ENCODE peak calls at places on chromosomes 16 and 17, in ten cellular contexts. U, G, D, W, R, T, F, Z, O and V are unnamed samples.

GRCh38 chr17:50359005-50359699 is 13.2 kb downstream of the XYLT2 start:
- DNase-seq in U (peak; percentile 40), G (peak; percentile 85), D (no peak), W (no peak), R (no peak), T (no peak), F (no peak), Z (no peak), O (peak; percentile 36), V (no peak)

GRCh38 chr17:35871415-35871814 is 2.7 kb upstream of the HEATR9 start:
- DNase-seq in U (no peak), G (no peak), D (no peak), W (no peak), R (no peak), T (no peak), F (no peak), Z (no peak), O (no peak), V (peak; percentile 63)

GRCh38 chr16:12239953-12240485 is 263.5 kb downstream of the SNX29 start:
- DNase-seq in U (no peak), G (no peak), D (no peak), W (no peak), R (no peak), T (no peak), F (no peak), Z (no peak), O (peak; percentile 79), V (no peak)

GRCh38 chr17:7460850-7461660 is 16.2 kb downstream of the CHRNB1 start:
- DNase-seq in U (no peak), G (no peak), D (no peak), W (no peak), R (no peak), T (no peak), F (no peak), Z (no peak), O (no peak), V (no peak)

GRCh38 chr17:45110676-45111611 is 21.4 kb downstream of the PLCD3 start:
- DNase-seq in U (no peak), G (no peak), D (no peak), W (no peak), R (no peak), T (no peak), F (no peak), Z (peak; percentile 46), O (peak; percentile 45), V (no peak)

GRCh38 chr17:81049372-81049911 is 14.5 kb downstream of the BAIAP2 start:
- DNase-seq in U (no peak), G (no peak), D (no peak), W (no peak), R (no peak), T (no peak), F (no peak), Z (no peak), O (no peak), V (no peak)

GRCh38 chr16:75043175-75043937 is 44.5 kb downstream of the ZNRF1 start:
- DNase-seq in U (no peak), G (no peak), D (no peak), W (no peak), R (no peak), T (no peak), F (no peak), Z (no peak), O (peak; percentile 73), V (peak; percentile 18)

GRCh38 chr17:8326591-8327583 is 12.8 kb upstream of the ODF4 start:
- DNase-seq in U (peak; percentile 59), G (peak; percentile 37), D (peak; percentile 24), W (peak; percentile 2), R (no peak), T (peak; percentile 10), F (no peak), Z (no peak), O (peak; percentile 12), V (no peak)

GRCh38 chr17:42827472-42827871 is 3.4 kb upstream of the BECN1 start:
- DNase-seq in U (no peak), G (no peak), D (no peak), W (no peak), R (no peak), T (no peak), F (no peak), Z (no peak), O (no peak), V (no peak)

GRCh38 chr16:75385507-75386152 is 47.7 kb downstream of the CFDP1 start:
- DNase-seq in U (no peak), G (no peak), D (peak; percentile 85), W (no peak), R (no peak), T (no peak), F (no peak), Z (no peak), O (peak; percentile 95), V (no peak)

GRCh38 chr17:55735784-55736405 is 13.2 kb upstream of the TMEM100 start:
- DNase-seq in U (no peak), G (no peak), D (peak; percentile 63), W (no peak), R (no peak), T (peak; percentile 7), F (no peak), Z (no peak), O (peak; percentile 73), V (no peak)

GRCh38 chr17:57968456-57968855 is 13.2 kb upstream of the CUEDC1 start:
- DNase-seq in U (peak; percentile 25), G (no peak), D (no peak), W (no peak), R (no peak), T (no peak), F (no peak), Z (no peak), O (no peak), V (peak; percentile 8)

GRCh38 chr17:57062865-57063264 is 22.2 kb upstream of the AKAP1 start:
- DNase-seq in U (no peak), G (no peak), D (peak; percentile 21), W (no peak), R (no peak), T (no peak), F (no peak), Z (no peak), O (no peak), V (no peak)

GRCh38 chr17:82058230-82058854 is 6.6 kb downstream of the GPS1 start:
- DNase-seq in U (no peak), G (peak; percentile 42), D (no peak), W (no peak), R (no peak), T (peak; percentile 2), F (no peak), Z (no peak), O (no peak), V (no peak)

GRCh38 chr17:43341705-43342600 is 56.8 kb upstream of the ARL4D start:
- DNase-seq in U (no peak), G (no peak), D (peak; percentile 28), W (no peak), R (no peak), T (no peak), F (no peak), Z (no peak), O (peak; percentile 72), V (no peak)

GRCh38 chr17:61354895-61355294 is 44.7 kb upstream of the TBX2 start:
- DNase-seq in U (no peak), G (no peak), D (no peak), W (no peak), R (no peak), T (no peak), F (no peak), Z (no peak), O (no peak), V (no peak)

GRCh38 chr16:74627506-74628220 is 20.7 kb upstream of the GLG1 start:
- DNase-seq in U (no peak), G (peak; percentile 23), D (no peak), W (no peak), R (no peak), T (no peak), F (no peak), Z (no peak), O (no peak), V (peak; percentile 27)